ENCODE peak calls at places on chromosome 18, in nine cellular contexts. C is HuH-7; O is GM23248; V is T-helper 2 cell; H is fibroblast of the conjunctiva; P is NCI-H2081; L is GM18507; B is fibroblast of pulmonary artery; A is stimulated activated CD4-positive, alpha-beta T cell treated with anti-CD3 and anti-CD28 coated beads, Interleukin-2, amount 100 ng/mL, for 48 hours. E is an unnamed sample.

GRCh38 chr18:45255142-45255890 is 360.0 kb upstream of the SLC14A2 start:
- DNase-seq in C (no peak), L (no peak), B (peak), A (no peak), H (peak), V (no peak), O (peak), P (no peak), E (peak)

GRCh38 chr18:49360582-49360981 is 99.9 kb downstream of the DYM start:
- DNase-seq in P (no peak), V (no peak), H (no peak), O (no peak), B (no peak), A (no peak), L (no peak), C (no peak), E (no peak)

GRCh38 chr18:13221821-13222220 is 3.3 kb downstream of the LDLRAD4 start:
- DNase-seq in A (no peak), P (peak), B (no peak), H (no peak), L (no peak), C (no peak), V (no peak), O (no peak), E (no peak)

GRCh38 chr18:23194150-23194968 is 59.1 kb downstream of the CABLES1 start:
- DNase-seq in C (no peak), O (peak), V (no peak), P (no peak), B (peak), A (no peak), L (no peak), H (no peak), E (no peak)

GRCh38 chr18:79859314-79859713 is 61.6 kb downstream of the KCNG2 start:
- DNase-seq in P (no peak), A (no peak), C (no peak), B (no peak), O (no peak), H (no peak), L (no peak), V (no peak), E (no peak)

GRCh38 chr18:9120796-9121195 is 15.8 kb upstream of the ANKRD12 start:
- DNase-seq in P (no peak), V (no peak), O (no peak), L (no peak), A (no peak), B (no peak), C (no peak), H (no peak), E (no peak)

GRCh38 chr18:57427429-57428181 is 7.6 kb upstream of the ONECUT2 start:
- DNase-seq in H (no peak), V (no peak), A (no peak), P (no peak), C (no peak), O (peak), L (no peak), B (no peak), E (no peak)

GRCh38 chr18:48800877-48801727 is 149.7 kb downstream of the SMAD7 start:
- DNase-seq in P (no peak), C (no peak), O (peak), V (no peak), B (no peak), H (no peak), A (no peak), L (no peak), E (no peak)

GRCh38 chr18:74376523-74376922 is 60.9 kb downstream of the C18orf63 start:
- DNase-seq in A (no peak), O (no peak), V (no peak), C (no peak), P (no peak), L (no peak), B (no peak), H (no peak), E (no peak)

GRCh38 chr18:28176933-28177827 is at the start of gene CDH2:
- DNase-seq in H (peak), V (no peak), L (no peak), B (peak), P (peak), C (peak), A (no peak), O (peak), E (peak)

GRCh38 chr18:21745234-21745633 is 4.6 kb downstream of the MIB1 start:
- DNase-seq in V (no peak), C (no peak), A (no peak), L (no peak), O (no peak), B (no peak), P (no peak), H (no peak), E (no peak)

GRCh38 chr18:10138719-10139118 is 224.9 kb downstream of the VAPA start:
- DNase-seq in L (no peak), A (no peak), O (peak), B (no peak), H (no peak), V (no peak), C (no peak), P (no peak), E (no peak)

GRCh38 chr18:64244571-64244970 is 95.7 kb upstream of the LINC00305 start:
- DNase-seq in L (no peak), P (peak), B (peak), O (no peak), A (no peak), V (no peak), H (no peak), C (peak), E (peak)

GRCh38 chr18:36303203-36303844 is 5.8 kb downstream of the FHOD3 start:
- DNase-seq in C (no peak), V (no peak), H (no peak), B (no peak), L (no peak), A (no peak), O (no peak), P (no peak), E (no peak)

GRCh38 chr18:33277431-33277830 is 163.1 kb downstream of the CCDC178 start:
- DNase-seq in O (no peak), C (no peak), P (no peak), L (no peak), H (no peak), A (no peak), V (no peak), B (no peak), E (no peak)

GRCh38 chr18:57630759-57631660 is 9.4 kb upstream of the NARS1 start:
- DNase-seq in A (no peak), H (no peak), L (no peak), B (no peak), P (no peak), C (no peak), V (no peak), O (peak), E (no peak)

GRCh38 chr18:41875094-41875780 is 79.8 kb upstream of the PIK3C3 start:
- DNase-seq in P (no peak), O (peak), A (no peak), C (no peak), L (no peak), H (no peak), V (no peak), B (peak), E (no peak)

E was measured in NCI-H1930.